ENCODE peak calls at places on chromosomes 16 and 17, in eight cellular contexts. E, Z, B, Y, I, W, L and C are unnamed samples.

GRCh38 chr16:66947302-66948033 is 12.2 kb downstream of the CES2 start:
- DNase-seq in E (peak), Z (peak), B (peak), Y (peak), I (peak), W (peak), L (peak), C (peak)

GRCh38 chr17:67610061-67610460 is 107.7 kb upstream of the NOL11 start:
- DNase-seq in E (no peak), Z (no peak), B (no peak), Y (no peak), I (no peak), W (no peak), L (no peak), C (no peak)

GRCh38 chr16:24508614-24509013 is 30.8 kb upstream of the RBBP6 start:
- DNase-seq in E (no peak), Z (no peak), B (no peak), Y (no peak), I (no peak), W (no peak), L (no peak), C (no peak)

GRCh38 chr16:28951410-28951943 is 740 bp downstream of the NFATC2IP start:
- DNase-seq in E (no peak), Z (peak), B (no peak), Y (no peak), I (no peak), W (no peak), L (no peak), C (no peak)

GRCh38 chr17:81013642-81014041 is 21.3 kb upstream of the BAIAP2 start:
- DNase-seq in E (no peak), Z (no peak), B (no peak), Y (no peak), I (no peak), W (no peak), L (no peak), C (no peak)

GRCh38 chr17:16371742-16372141 is 9.1 kb upstream of the UBB start:
- DNase-seq in E (no peak), Z (no peak), B (no peak), Y (no peak), I (no peak), W (no peak), L (no peak), C (no peak)

GRCh38 chr17:30234954-30235353 is 543 bp downstream of the SLC6A4 start:
- DNase-seq in E (no peak), Z (no peak), B (peak), Y (no peak), I (no peak), W (no peak), L (no peak), C (peak)

GRCh38 chr16:51465026-51465425 is 314.0 kb upstream of the SALL1 start:
- DNase-seq in E (no peak), Z (no peak), B (no peak), Y (no peak), I (no peak), W (no peak), L (no peak), C (peak)

GRCh38 chr16:53433509-53433908 is 762 bp upstream of the RBL2 start:
- DNase-seq in E (no peak), Z (no peak), B (no peak), Y (no peak), I (no peak), W (no peak), L (no peak), C (no peak)